ENCODE peak calls at places on chromosomes 6 and 20, in five cellular contexts. H is activated T-cell treated with anti-CD3 and anti-CD28 coated beads for 1 hour; I is effector memory CD4-positive, alpha-beta T cell; T is occipital lobe; Y is fibroblast of lung. K is an unnamed sample.

GRCh38 chr20:4041748-4042411 is 26.5 kb upstream of the RNF24 start:
- DNase-seq in H (no peak), I (no peak), T (no peak), Y (peak), K (no peak)

GRCh38 chr20:52056203-52057062 is 135.1 kb downstream of the ZFP64 start:
- DNase-seq in H (no peak), I (no peak), T (no peak), Y (peak), K (no peak)

GRCh38 chr6:99305021-99305554 is 44.4 kb downstream of the FAXC start:
- DNase-seq in H (no peak), I (no peak), T (no peak), Y (no peak), K (no peak)

GRCh38 chr20:2984956-2985661 is 58.3 kb upstream of the GNRH2 start:
- DNase-seq in H (no peak), I (no peak), T (no peak), Y (peak), K (no peak)

GRCh38 chr6:40848038-40848437 is 191.0 kb downstream of the UNC5CL start:
- DNase-seq in H (no peak), I (no peak), T (no peak), Y (peak), K (no peak)

GRCh38 chr6:130494745-130495144 is 128.9 kb downstream of the TMEM200A start:
- DNase-seq in H (no peak), I (no peak), T (no peak), Y (no peak), K (no peak)

GRCh38 chr6:64732888-64733287 is 974.1 kb downstream of the EYS start:
- DNase-seq in H (no peak), I (no peak), T (no peak), Y (peak), K (no peak)

GRCh38 chr6:7918403-7918802 is 7.8 kb upstream of the TXNDC5 start:
- DNase-seq in H (no peak), I (no peak), T (no peak), Y (no peak), K (no peak)

GRCh38 chr6:12024715-12025434 is 12.8 kb downstream of the HIVEP1 start:
- DNase-seq in H (no peak), I (no peak), T (no peak), Y (peak), K (no peak)

GRCh38 chr6:16130932-16131387 is 2.1 kb downstream of the MYLIP start:
- DNase-seq in H (no peak), I (no peak), T (no peak), Y (peak), K (peak)

GRCh38 chr6:159094444-159095252 is 49.9 kb upstream of the TAGAP start:
- DNase-seq in H (no peak), I (no peak), T (no peak), Y (no peak), K (no peak)

GRCh38 chr20:49956689-49957443 is 20.7 kb downstream of the RNF114 start:
- DNase-seq in H (no peak), I (no peak), T (peak), Y (no peak), K (no peak)

GRCh38 chr6:45837541-45838200 is 178.0 kb downstream of the CLIC5 start:
- DNase-seq in H (no peak), I (no peak), T (no peak), Y (no peak), K (no peak)

K was measured in GM12891.